ENCODE peak calls at places on chromosomes 6 and 20, in ten cellular contexts. One of them, this sample, is unnamed.

GRCh38 chr20:13022401-13023170 is 13.8 kb downstream of the SPTLC3 start:
- DNase-seq in SJSA1: peak; percentile 36
- DNase-seq in Panc1: no peak
- DNase-seq in gastrocnemius medialis: no peak
- DNase-seq in IMR-90: peak; percentile 82
- DNase-seq in OCI-LY7: no peak
- DNase-seq in RWPE2: no peak
- DNase-seq in suprapubic skin: no peak
- DNase-seq in naive thymus-derived CD4-positive, alpha-beta T cell: no peak
- DNase-seq in cardiac muscle cell: no peak
- DNase-seq in this sample: no peak

GRCh38 chr20:3670511-3670910 is 7.3 kb upstream of the GFRA4 start:
- DNase-seq in SJSA1: no peak
- DNase-seq in Panc1: no peak
- DNase-seq in gastrocnemius medialis: no peak
- DNase-seq in IMR-90: peak; percentile 19
- DNase-seq in OCI-LY7: no peak
- DNase-seq in RWPE2: no peak
- DNase-seq in suprapubic skin: no peak
- DNase-seq in naive thymus-derived CD4-positive, alpha-beta T cell: no peak
- DNase-seq in cardiac muscle cell: peak; percentile 76
- DNase-seq in this sample: no peak

GRCh38 chr6:113994934-113995342 is 24.0 kb upstream of the HDAC2 start:
- DNase-seq in SJSA1: peak; percentile 87
- DNase-seq in Panc1: peak; percentile 92
- DNase-seq in gastrocnemius medialis: no peak
- DNase-seq in IMR-90: peak; percentile 93
- DNase-seq in OCI-LY7: peak; percentile 40
- DNase-seq in RWPE2: peak; percentile 55
- DNase-seq in suprapubic skin: no peak
- DNase-seq in naive thymus-derived CD4-positive, alpha-beta T cell: peak; percentile 42
- DNase-seq in cardiac muscle cell: peak; percentile 87
- DNase-seq in this sample: peak; percentile 73

GRCh38 chr6:170516783-170517616 is 36.1 kb downstream of the PSMB1 start:
- DNase-seq in SJSA1: peak; percentile 53
- DNase-seq in Panc1: peak; percentile 47
- DNase-seq in gastrocnemius medialis: no peak
- DNase-seq in IMR-90: peak; percentile 78
- DNase-seq in OCI-LY7: peak; percentile 74
- DNase-seq in RWPE2: no peak
- DNase-seq in suprapubic skin: no peak
- DNase-seq in naive thymus-derived CD4-positive, alpha-beta T cell: peak; percentile 56
- DNase-seq in cardiac muscle cell: peak; percentile 82
- DNase-seq in this sample: peak; percentile 54

GRCh38 chr20:24984963-24985640 is 7.4 kb downstream of the APMAP start:
- DNase-seq in SJSA1: no peak
- DNase-seq in Panc1: no peak
- DNase-seq in gastrocnemius medialis: no peak
- DNase-seq in IMR-90: no peak
- DNase-seq in OCI-LY7: no peak
- DNase-seq in RWPE2: no peak
- DNase-seq in suprapubic skin: peak; percentile 26
- DNase-seq in naive thymus-derived CD4-positive, alpha-beta T cell: no peak
- DNase-seq in cardiac muscle cell: no peak
- DNase-seq in this sample: no peak

GRCh38 chr6:137291441-137291840 is 72.3 kb upstream of the IFNGR1 start:
- DNase-seq in SJSA1: no peak
- DNase-seq in Panc1: no peak
- DNase-seq in gastrocnemius medialis: peak; percentile 19
- DNase-seq in IMR-90: peak; percentile 12
- DNase-seq in OCI-LY7: no peak
- DNase-seq in RWPE2: no peak
- DNase-seq in suprapubic skin: no peak
- DNase-seq in naive thymus-derived CD4-positive, alpha-beta T cell: no peak
- DNase-seq in cardiac muscle cell: no peak
- DNase-seq in this sample: no peak

GRCh38 chr6:33987531-33988021 is 158.3 kb downstream of the GRM4 start:
- DNase-seq in SJSA1: no peak
- DNase-seq in Panc1: no peak
- DNase-seq in gastrocnemius medialis: no peak
- DNase-seq in IMR-90: no peak
- DNase-seq in OCI-LY7: no peak
- DNase-seq in RWPE2: no peak
- DNase-seq in suprapubic skin: peak; percentile 64
- DNase-seq in naive thymus-derived CD4-positive, alpha-beta T cell: no peak
- DNase-seq in cardiac muscle cell: no peak
- DNase-seq in this sample: no peak

GRCh38 chr6:139738801-139739490 is 364.5 kb upstream of the CITED2 start:
- DNase-seq in SJSA1: no peak
- DNase-seq in Panc1: no peak
- DNase-seq in gastrocnemius medialis: no peak
- DNase-seq in IMR-90: no peak
- DNase-seq in OCI-LY7: no peak
- DNase-seq in RWPE2: no peak
- DNase-seq in suprapubic skin: no peak
- DNase-seq in naive thymus-derived CD4-positive, alpha-beta T cell: no peak
- DNase-seq in cardiac muscle cell: no peak
- DNase-seq in this sample: no peak

GRCh38 chr6:28506807-28507475 is 8.7 kb downstream of the GPX6 start:
- DNase-seq in SJSA1: no peak
- DNase-seq in Panc1: no peak
- DNase-seq in gastrocnemius medialis: no peak
- DNase-seq in IMR-90: no peak
- DNase-seq in OCI-LY7: no peak
- DNase-seq in RWPE2: no peak
- DNase-seq in suprapubic skin: no peak
- DNase-seq in naive thymus-derived CD4-positive, alpha-beta T cell: peak; percentile 14
- DNase-seq in cardiac muscle cell: no peak
- DNase-seq in this sample: no peak

GRCh38 chr6:99553888-99554287 is 14.6 kb downstream of the CCNC start:
- DNase-seq in SJSA1: no peak
- DNase-seq in Panc1: no peak
- DNase-seq in gastrocnemius medialis: no peak
- DNase-seq in IMR-90: no peak
- DNase-seq in OCI-LY7: no peak
- DNase-seq in RWPE2: no peak
- DNase-seq in suprapubic skin: no peak
- DNase-seq in naive thymus-derived CD4-positive, alpha-beta T cell: no peak
- DNase-seq in cardiac muscle cell: no peak
- DNase-seq in this sample: no peak

GRCh38 chr6:26272171-26272631 is 92.8 kb upstream of the BTN3A2 start:
- DNase-seq in SJSA1: no peak
- DNase-seq in Panc1: no peak
- DNase-seq in gastrocnemius medialis: no peak
- DNase-seq in IMR-90: no peak
- DNase-seq in OCI-LY7: peak; percentile 86
- DNase-seq in RWPE2: no peak
- DNase-seq in suprapubic skin: peak; percentile 84
- DNase-seq in naive thymus-derived CD4-positive, alpha-beta T cell: no peak
- DNase-seq in cardiac muscle cell: peak; percentile 67
- DNase-seq in this sample: peak; percentile 65
- H3K4me3 ChIP-seq in SJSA1: peak overlapping the region; percentile 52
- H3K4me3 ChIP-seq in Panc1: peak overlapping the region; percentile 77
- H3K4me3 ChIP-seq in gastrocnemius medialis: peak overlapping the region; percentile 43
- H3K4me3 ChIP-seq in IMR-90: peak overlapping the region; percentile 68
- H3K4me3 ChIP-seq in OCI-LY7: peak overlapping the region; percentile 87
- H3K4me3 ChIP-seq in RWPE2: peak overlapping the region; percentile 47
- H3K4me3 ChIP-seq in suprapubic skin: peak overlapping the region; percentile 59
- H3K4me3 ChIP-seq in naive thymus-derived CD4-positive, alpha-beta T cell: peak overlapping the region; percentile 83
- H3K4me3 ChIP-seq in cardiac muscle cell: peak overlapping the region; percentile 32
- H3K4me3 ChIP-seq in this sample: peak overlapping the region; percentile 17

GRCh38 chr20:44396790-44397189 is 41.3 kb downstream of the HNF4A start:
- DNase-seq in SJSA1: no peak
- DNase-seq in Panc1: no peak
- DNase-seq in gastrocnemius medialis: no peak
- DNase-seq in IMR-90: no peak
- DNase-seq in OCI-LY7: no peak
- DNase-seq in RWPE2: no peak
- DNase-seq in suprapubic skin: no peak
- DNase-seq in naive thymus-derived CD4-positive, alpha-beta T cell: no peak
- DNase-seq in cardiac muscle cell: no peak
- DNase-seq in this sample: no peak

GRCh38 chr20:44394520-44395182 is 39.2 kb downstream of the HNF4A start:
- DNase-seq in SJSA1: no peak
- DNase-seq in Panc1: no peak
- DNase-seq in gastrocnemius medialis: no peak
- DNase-seq in IMR-90: no peak
- DNase-seq in OCI-LY7: no peak
- DNase-seq in RWPE2: no peak
- DNase-seq in suprapubic skin: no peak
- DNase-seq in naive thymus-derived CD4-positive, alpha-beta T cell: no peak
- DNase-seq in cardiac muscle cell: no peak
- DNase-seq in this sample: no peak

GRCh38 chr20:44395963-44396340 is 40.5 kb downstream of the HNF4A start:
- DNase-seq in SJSA1: no peak
- DNase-seq in Panc1: no peak
- DNase-seq in gastrocnemius medialis: no peak
- DNase-seq in IMR-90: no peak
- DNase-seq in OCI-LY7: no peak
- DNase-seq in RWPE2: no peak
- DNase-seq in suprapubic skin: no peak
- DNase-seq in naive thymus-derived CD4-positive, alpha-beta T cell: no peak
- DNase-seq in cardiac muscle cell: no peak
- DNase-seq in this sample: no peak

GRCh38 chr20:44396369-44396768 is 40.9 kb downstream of the HNF4A start:
- DNase-seq in SJSA1: no peak
- DNase-seq in Panc1: no peak
- DNase-seq in gastrocnemius medialis: no peak
- DNase-seq in IMR-90: no peak
- DNase-seq in OCI-LY7: no peak
- DNase-seq in RWPE2: no peak
- DNase-seq in suprapubic skin: no peak
- DNase-seq in naive thymus-derived CD4-positive, alpha-beta T cell: no peak
- DNase-seq in cardiac muscle cell: peak; percentile 33
- DNase-seq in this sample: no peak

GRCh38 chr20:44395183-44395962 is 39.9 kb downstream of the HNF4A start:
- DNase-seq in SJSA1: no peak
- DNase-seq in Panc1: no peak
- DNase-seq in gastrocnemius medialis: no peak
- DNase-seq in IMR-90: no peak
- DNase-seq in OCI-LY7: no peak
- DNase-seq in RWPE2: no peak
- DNase-seq in suprapubic skin: no peak
- DNase-seq in naive thymus-derived CD4-positive, alpha-beta T cell: no peak
- DNase-seq in cardiac muscle cell: no peak
- DNase-seq in this sample: peak; percentile 82
- H3K27ac ChIP-seq in SJSA1: no peak overlapping the region
- H3K27ac ChIP-seq in Panc1: no peak overlapping the region
- H3K27ac ChIP-seq in gastrocnemius medialis: no peak overlapping the region
- H3K27ac ChIP-seq in IMR-90: no peak overlapping the region
- H3K27ac ChIP-seq in OCI-LY7: no peak overlapping the region
- H3K27ac ChIP-seq in RWPE2: no peak overlapping the region
- H3K27ac ChIP-seq in suprapubic skin: no peak overlapping the region
- H3K27ac ChIP-seq in naive thymus-derived CD4-positive, alpha-beta T cell: no peak overlapping the region
- H3K27ac ChIP-seq in cardiac muscle cell: no peak overlapping the region
- H3K27ac ChIP-seq in this sample: peak overlapping the region; percentile 47

GRCh38 chr20:38939686-38940085 is 13.5 kb downstream of the FAM83D start:
- DNase-seq in SJSA1: no peak
- DNase-seq in Panc1: no peak
- DNase-seq in gastrocnemius medialis: no peak
- DNase-seq in IMR-90: no peak
- DNase-seq in OCI-LY7: no peak
- DNase-seq in RWPE2: no peak
- DNase-seq in suprapubic skin: no peak
- DNase-seq in naive thymus-derived CD4-positive, alpha-beta T cell: no peak
- DNase-seq in cardiac muscle cell: no peak
- DNase-seq in this sample: no peak

GRCh38 chr20:38941726-38942389 is 15.6 kb downstream of the FAM83D start:
- DNase-seq in SJSA1: no peak
- DNase-seq in Panc1: no peak
- DNase-seq in gastrocnemius medialis: no peak
- DNase-seq in IMR-90: no peak
- DNase-seq in OCI-LY7: no peak
- DNase-seq in RWPE2: no peak
- DNase-seq in suprapubic skin: peak; percentile 21
- DNase-seq in naive thymus-derived CD4-positive, alpha-beta T cell: no peak
- DNase-seq in cardiac muscle cell: no peak
- DNase-seq in this sample: peak; percentile 53

GRCh38 chr20:38937000-38937399 is 10.8 kb downstream of the FAM83D start:
- DNase-seq in SJSA1: no peak
- DNase-seq in Panc1: no peak
- DNase-seq in gastrocnemius medialis: no peak
- DNase-seq in IMR-90: no peak
- DNase-seq in OCI-LY7: no peak
- DNase-seq in RWPE2: no peak
- DNase-seq in suprapubic skin: no peak
- DNase-seq in naive thymus-derived CD4-positive, alpha-beta T cell: no peak
- DNase-seq in cardiac muscle cell: no peak
- DNase-seq in this sample: no peak

GRCh38 chr20:38937978-38938473 is 11.8 kb downstream of the FAM83D start:
- DNase-seq in SJSA1: no peak
- DNase-seq in Panc1: no peak
- DNase-seq in gastrocnemius medialis: no peak
- DNase-seq in IMR-90: no peak
- DNase-seq in OCI-LY7: no peak
- DNase-seq in RWPE2: peak; percentile 58
- DNase-seq in suprapubic skin: no peak
- DNase-seq in naive thymus-derived CD4-positive, alpha-beta T cell: no peak
- DNase-seq in cardiac muscle cell: no peak
- DNase-seq in this sample: no peak

DNA sequence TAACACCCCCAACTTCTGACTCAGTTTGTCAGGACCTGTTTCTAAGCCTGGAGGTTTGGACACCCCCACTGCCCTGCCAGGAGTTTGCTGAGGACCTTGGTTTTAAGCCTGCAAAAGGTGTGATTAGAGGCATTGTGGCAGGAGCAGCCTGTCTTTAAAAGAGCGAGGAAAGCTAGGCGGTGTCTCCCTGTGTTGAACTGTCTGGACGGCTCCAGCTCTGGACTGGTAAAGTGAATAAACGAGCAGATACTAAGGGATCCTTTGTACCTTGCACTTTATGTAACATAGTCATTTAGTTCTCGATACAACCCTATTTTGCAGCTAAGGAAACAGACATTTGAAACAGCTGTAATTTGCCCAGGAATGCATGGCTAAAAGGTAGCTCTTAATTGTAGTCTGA is 14.4 kb downstream of the FAM83D start:
- DNase-seq in SJSA1: no peak
- DNase-seq in Panc1: no peak
- DNase-seq in gastrocnemius medialis: no peak
- DNase-seq in IMR-90: no peak
- DNase-seq in OCI-LY7: no peak
- DNase-seq in RWPE2: peak; percentile 51
- DNase-seq in suprapubic skin: peak; percentile 32
- DNase-seq in naive thymus-derived CD4-positive, alpha-beta T cell: no peak
- DNase-seq in cardiac muscle cell: no peak
- DNase-seq in this sample: no peak
- H3K4me1 ChIP-seq in SJSA1: no peaks in the 10 kb centered on the region
- H3K4me1 ChIP-seq in Panc1: no peaks in the 10 kb centered on the region
- H3K4me1 ChIP-seq in gastrocnemius medialis: no peaks in the 10 kb centered on the region
- H3K4me1 ChIP-seq in IMR-90: peaks cover 4% of the 10 kb centered on the region
- H3K4me1 ChIP-seq in OCI-LY7: peaks cover 3% of the 10 kb centered on the region
- H3K4me1 ChIP-seq in RWPE2: peaks cover 6% of the 10 kb centered on the region
- H3K4me1 ChIP-seq in suprapubic skin: no peaks in the 10 kb centered on the region
- H3K4me1 ChIP-seq in naive thymus-derived CD4-positive, alpha-beta T cell: no peaks in the 10 kb centered on the region
- H3K4me1 ChIP-seq in cardiac muscle cell: no peaks in the 10 kb centered on the region
- H3K4me1 ChIP-seq in this sample: no peaks in the 10 kb centered on the region

DNA sequence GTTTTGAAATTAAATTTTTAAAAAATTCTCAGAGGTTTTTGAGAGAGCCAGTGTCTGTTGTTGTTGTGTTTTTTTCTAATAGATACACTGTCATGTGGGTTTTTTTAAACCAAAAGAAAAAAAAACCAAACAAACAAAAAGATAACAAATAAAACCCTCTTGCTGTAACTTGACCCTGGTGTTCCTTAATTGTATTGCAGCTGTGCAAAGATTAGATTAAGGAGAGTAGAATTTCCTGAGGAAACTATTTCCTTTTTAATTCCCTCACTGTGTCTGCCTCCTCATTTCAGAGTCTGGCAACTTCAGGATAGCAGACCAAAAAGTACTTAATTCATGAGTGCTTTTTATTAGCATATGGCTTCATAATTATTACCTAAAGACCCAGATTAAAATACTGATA is 281.9 kb downstream of the EPM2A start:
- DNase-seq in SJSA1: no peak
- DNase-seq in Panc1: no peak
- DNase-seq in gastrocnemius medialis: no peak
- DNase-seq in IMR-90: no peak
- DNase-seq in OCI-LY7: no peak
- DNase-seq in RWPE2: no peak
- DNase-seq in suprapubic skin: no peak
- DNase-seq in naive thymus-derived CD4-positive, alpha-beta T cell: no peak
- DNase-seq in cardiac muscle cell: no peak
- DNase-seq in this sample: no peak
- H3K4me3 ChIP-seq in SJSA1: no peak overlapping the region
- H3K4me3 ChIP-seq in Panc1: no peak overlapping the region
- H3K4me3 ChIP-seq in gastrocnemius medialis: no peak overlapping the region
- H3K4me3 ChIP-seq in IMR-90: no peak overlapping the region
- H3K4me3 ChIP-seq in OCI-LY7: no peak overlapping the region
- H3K4me3 ChIP-seq in RWPE2: no peak overlapping the region
- H3K4me3 ChIP-seq in suprapubic skin: no peak overlapping the region
- H3K4me3 ChIP-seq in naive thymus-derived CD4-positive, alpha-beta T cell: no peak overlapping the region
- H3K4me3 ChIP-seq in cardiac muscle cell: no peak overlapping the region
- H3K4me3 ChIP-seq in this sample: no peak overlapping the region

This sample was measured in small intestine.